ENCODE peak calls at places on chromosomes 7 and 10, in seven cellular contexts. W, X, G, H, N, Y and M are unnamed samples.
A peak's percentile ranks its signal among the peaks of the same experiment; 100 is the strongest.

GRCh38 chr10:5292196-5292735 is 72.5 kb upstream of the UCN3 start:
- DNase-seq in G (no peak), H (no peak), W (no peak), N (no peak), X (no peak), Y (no peak), M (no peak)

GRCh38 chr10:119344381-119344780 is 137.0 kb downstream of the GRK5 start:
- DNase-seq in H (no peak), W (no peak), G (no peak), Y (no peak), X (no peak), N (no peak), M (no peak)

GRCh38 chr7:143891457-143891856 is 10.5 kb downstream of the TCAF1 start:
- DNase-seq in X (no peak), G (no peak), H (no peak), W (no peak), Y (no peak), N (no peak), M (no peak)

GRCh38 chr10:10824611-10825148 is 193.0 kb upstream of the CELF2 start:
- DNase-seq in H (no peak), W (no peak), G (peak; percentile 25), X (no peak), Y (no peak), N (peak; percentile 51), M (no peak)

GRCh38 chr10:32237644-32238345 is 109.2 kb downstream of the EPC1 start:
- DNase-seq in H (no peak), N (no peak), Y (no peak), X (no peak), G (no peak), W (no peak), M (no peak)

GRCh38 chr7:131231381-131232220 is 96.1 kb upstream of the MKLN1 start:
- DNase-seq in X (peak; percentile 10), H (peak; percentile 21), N (peak; percentile 22), G (peak; percentile 27), W (no peak), Y (peak; percentile 31), M (peak; percentile 20)

GRCh38 chr10:89171263-89171872 is 35.7 kb downstream of the CH25H start:
- DNase-seq in Y (no peak), H (no peak), N (no peak), G (no peak), X (no peak), W (no peak), M (no peak)

GRCh38 chr10:110165239-110165638 is 42.2 kb upstream of the MXI1 start:
- DNase-seq in X (no peak), H (no peak), G (no peak), Y (no peak), N (peak; percentile 10), W (no peak), M (no peak)

GRCh38 chr10:126090911-126091728 is 194.8 kb downstream of the FANK1 start:
- DNase-seq in X (no peak), G (peak; percentile 79), Y (no peak), W (peak; percentile 59), N (no peak), H (no peak), M (peak; percentile 18)

GRCh38 chr7:121313220-121313792 is 15.5 kb upstream of the WNT16 start:
- DNase-seq in Y (no peak), X (no peak), H (no peak), W (no peak), G (no peak), N (no peak), M (no peak)

GRCh38 chr7:21923663-21924062 is 22.0 kb downstream of the CDCA7L start:
- DNase-seq in H (no peak), X (peak; percentile 21), W (no peak), Y (no peak), G (no peak), N (no peak), M (no peak)

GRCh38 chr10:29056729-29057128 is 232.1 kb upstream of the LYZL1 start:
- DNase-seq in X (peak; percentile 8), N (no peak), Y (no peak), W (no peak), H (no peak), G (no peak), M (no peak)

GRCh38 chr7:4965295-4966022 is 6.5 kb upstream of the MMD2 start:
- DNase-seq in H (no peak), N (peak; percentile 12), Y (no peak), G (no peak), X (no peak), W (no peak), M (no peak)

GRCh38 chr7:66845382-66846095 is 75.5 kb upstream of the TMEM248 start:
- DNase-seq in Y (no peak), W (no peak), G (no peak), N (no peak), X (no peak), H (no peak), M (peak; percentile 54)

GRCh38 chr7:130994378-130995115 is 260.5 kb upstream of the KLF14 start:
- DNase-seq in W (no peak), X (peak; percentile 74), G (peak; percentile 79), N (peak; percentile 81), H (no peak), Y (peak; percentile 78), M (no peak)

GRCh38 chr10:67306588-67307205 is 380.9 kb downstream of the LRRTM3 start:
- DNase-seq in Y (no peak), W (peak; percentile 8), G (no peak), N (no peak), H (no peak), X (no peak), M (no peak)

GRCh38 chr7:2621948-2622640 is 9.7 kb upstream of the TTYH3 start:
- DNase-seq in H (no peak), N (no peak), X (no peak), W (no peak), G (peak; percentile 35), Y (no peak), M (no peak)

GRCh38 chr7:30430300-30430699 is 48.3 kb downstream of the NOD1 start:
- DNase-seq in W (no peak), Y (no peak), X (no peak), N (no peak), H (no peak), G (peak; percentile 58), M (no peak)

GRCh38 chr7:73621168-73622063 is 2.9 kb downstream of the MLXIPL start:
- DNase-seq in N (peak; percentile 33), Y (no peak), W (no peak), G (no peak), H (no peak), X (no peak), M (no peak)

GRCh38 chr7:73623798-73624668 is at the start of gene MLXIPL:
- DNase-seq in X (peak; percentile 99), H (peak; percentile 89), Y (peak; percentile 93), G (peak; percentile 86), N (peak; percentile 96), W (no peak), M (peak; percentile 80)

GRCh38 chr7:73622527-73622908 is 1.8 kb downstream of the MLXIPL start:
- DNase-seq in W (no peak), G (peak; percentile 53), N (no peak), H (no peak), X (no peak), Y (no peak), M (no peak)

GRCh38 chr7:73624669-73625001 is 313 bp upstream of the MLXIPL start:
- DNase-seq in Y (no peak), X (no peak), G (no peak), H (no peak), N (no peak), W (no peak), M (no peak)

GRCh38 chr7:73622909-73623797 is 1.2 kb downstream of the MLXIPL start:
- DNase-seq in N (peak; percentile 61), W (no peak), H (peak; percentile 93), X (peak; percentile 46), G (peak; percentile 93), Y (no peak), M (peak; percentile 27)
- TF ChIP-seq POLR2A in N (no peak), W (no peak), H (peak; percentile 81), X (no peak), G (no peak), Y (no peak), M (no peak)

DNA sequence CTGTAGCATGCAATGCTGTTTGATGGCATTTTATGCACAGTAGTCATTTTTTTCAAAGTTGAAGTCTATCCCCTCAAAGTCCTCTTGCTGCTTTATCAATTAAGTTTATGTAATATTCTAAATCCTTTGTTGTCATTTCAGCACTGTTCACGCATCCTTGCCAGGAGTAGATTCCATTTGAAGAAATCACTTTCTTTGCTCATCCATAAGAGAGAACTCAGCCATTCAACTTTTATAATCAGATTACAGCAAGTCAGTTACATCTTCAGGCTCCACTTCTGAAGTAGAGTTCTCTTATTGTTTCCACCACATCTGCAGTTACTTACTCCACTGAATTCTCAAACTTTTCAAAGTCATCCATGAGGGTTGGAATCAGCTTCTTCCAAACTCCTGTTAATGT is 32.3 kb downstream of the SDHAF3 start:
- DNase-seq in H (no peak), N (no peak), G (no peak), Y (no peak), W (no peak), X (no peak), M (no peak)
- TF ChIP-seq POLR2A in H (no peak), N (no peak), G (no peak), Y (no peak), W (no peak), X (no peak), M (no peak)

GRCh38 chr10:68725016-68725415 is 4.0 kb downstream of the CCAR1 start:
- DNase-seq in W (no peak), H (no peak), N (no peak), Y (no peak), G (no peak), X (no peak), M (no peak)
- TF ChIP-seq POLR2A in W (no peak), H (no peak), N (no peak), Y (no peak), G (no peak), X (no peak), M (no peak)

GRCh38 chr10:52027055-52027454 is 287.0 kb upstream of the DKK1 start:
- DNase-seq in G (no peak), H (no peak), N (no peak), W (no peak), Y (no peak), X (no peak), M (no peak)
- TF ChIP-seq POLR2A in G (no peak), H (no peak), N (no peak), W (no peak), Y (no peak), X (no peak), M (no peak)

DNA sequence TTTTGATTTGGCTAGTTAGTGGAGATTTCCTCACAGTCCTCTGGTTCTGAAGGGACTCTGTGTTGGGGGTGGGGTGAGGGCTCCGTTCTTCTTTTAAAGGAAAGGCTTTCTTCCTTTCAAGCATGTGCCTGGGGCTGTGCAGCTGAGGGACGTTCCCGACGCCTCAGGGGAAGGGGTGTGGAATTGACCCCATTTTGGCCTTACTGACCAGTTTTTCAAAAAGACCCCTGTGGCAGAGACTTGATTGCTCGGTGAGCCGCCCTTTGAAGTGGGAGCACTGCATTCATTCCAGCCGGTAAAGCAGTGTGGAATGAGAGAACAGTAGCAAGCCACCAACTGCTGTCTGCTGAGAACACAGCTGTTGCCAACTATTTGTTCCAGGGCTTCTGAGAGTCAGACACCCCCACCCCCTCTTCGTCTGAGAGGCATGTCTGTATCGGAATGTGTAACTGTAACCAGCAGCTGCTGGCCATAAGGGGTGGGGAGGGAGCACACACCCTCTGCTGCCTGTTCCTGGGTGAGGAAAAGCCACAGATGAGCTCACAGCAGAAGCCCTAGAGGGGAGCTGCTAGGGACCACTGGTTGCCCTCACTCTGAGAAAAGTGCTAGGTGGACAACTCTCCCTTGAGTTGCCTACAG is 33.1 kb downstream of the WBP1L start:
- DNase-seq in W (peak; percentile 15), Y (peak; percentile 71), G (peak; percentile 92), X (peak; percentile 84), N (peak; percentile 95), H (peak; percentile 98), M (peak; percentile 83)
- TF ChIP-seq POLR2A in W (no peak), Y (no peak), G (peak; percentile 54), X (no peak), N (no peak), H (peak; percentile 90), M (peak; percentile 63)

GRCh38 chr7:25776737-25777109 is 375.3 kb upstream of the NFE2L3 start:
- DNase-seq in N (no peak), H (no peak), W (no peak), X (no peak), G (no peak), Y (no peak), M (no peak)
- TF ChIP-seq POLR2A in N (no peak), H (no peak), W (no peak), X (no peak), G (no peak), Y (no peak), M (no peak)